ENCODE peak calls at places on chromosomes 4 and X, in five cellular contexts. W is foreskin keratinocyte; P is activated T-helper 1 cell treated with anti-CD3 and anti-CD28 coated beads, Interleukin-12 subunit alpha, Interleukin-12 subunit beta, Interleukin-2, Interleukin-4 antibody, amounts not matched to agents 30 ng/mL and 10 ng/mL and 1 ng/mL, durations not matched to agents 14 hours and 24 hours and 36 hours; X is T-helper 1 cell; Q is COLO829. S is an unnamed sample.

GRCh38 chr4:147842573-147842972 is 110.7 kb downstream of the ARHGAP10 start:
- DNase-seq in W (peak), X (no peak), Q (no peak), P (no peak), S (no peak)

GRCh38 chr4:174389439-174389838 is 105.7 kb downstream of the CEP44 start:
- DNase-seq in P (no peak), W (peak), Q (no peak), X (no peak), S (no peak)

GRCh38 chr4:42150653-42151567 is 1.5 kb downstream of the BEND4 start:
- DNase-seq in Q (no peak), X (no peak), W (peak), P (no peak), S (no peak)

GRCh38 chr4:184884863-184885262 is 59.1 kb upstream of the ACSL1 start:
- DNase-seq in Q (no peak), X (no peak), W (no peak), P (no peak), S (no peak)

GRCh38 chrX:21004835-21005234 is 369.4 kb upstream of the CNKSR2 start:
- DNase-seq in Q (peak), W (peak), X (no peak), P (no peak), S (peak)

GRCh38 chr4:6200011-6200921 is at the start of gene JAKMIP1:
- DNase-seq in X (peak), P (peak), Q (peak), W (no peak), S (no peak)

GRCh38 chr4:78057135-78057599 is at the start of gene FRAS1:
- DNase-seq in P (no peak), X (no peak), Q (no peak), W (no peak), S (no peak)

GRCh38 chrX:69988955-69989394 is 60.8 kb downstream of the AWAT2 start:
- DNase-seq in W (no peak), X (no peak), Q (no peak), P (no peak), S (peak)

GRCh38 chr4:128347175-128347868 is 59.7 kb upstream of the PGRMC2 start:
- DNase-seq in W (no peak), Q (no peak), X (no peak), P (no peak), S (peak)

GRCh38 chr4:110877728-110878382 is 255.0 kb upstream of the PITX2 start:
- DNase-seq in P (no peak), W (no peak), Q (no peak), X (no peak), S (peak)

GRCh38 chrX:40082447-40083119 is 15.2 kb downstream of the BCOR start:
- DNase-seq in Q (no peak), W (no peak), X (no peak), P (no peak), S (no peak)

GRCh38 chr4:845233-845835 is 19.4 kb upstream of the CPLX1 start:
- DNase-seq in Q (no peak), X (no peak), W (no peak), P (no peak), S (no peak)

GRCh38 chr4:156255205-156255604 is 301.5 kb upstream of the CTSO start:
- DNase-seq in P (no peak), X (no peak), Q (no peak), W (no peak), S (no peak)

GRCh38 chrX:13698432-13698831 is 9.5 kb downstream of the RAB9A start:
- DNase-seq in X (no peak), Q (no peak), P (no peak), W (no peak), S (no peak)

GRCh38 chr4:105461221-105462041 is 12.4 kb downstream of the PPA2 start:
- DNase-seq in X (no peak), P (no peak), W (no peak), Q (no peak), S (peak)

GRCh38 chr4:38210396-38211114 is 250.4 kb downstream of the PTTG2 start:
- DNase-seq in P (no peak), Q (no peak), X (no peak), W (no peak), S (no peak)

GRCh38 chr4:85763207-85763606 is 288.3 kb downstream of the ARHGAP24 start:
- DNase-seq in P (no peak), Q (no peak), X (no peak), W (no peak), S (no peak)

GRCh38 chr4:108168672-108169562 is at the start of gene LEF1:
- DNase-seq in P (peak), W (peak), X (no peak), Q (peak), S (peak)

GRCh38 chr4:76059750-76060149 is 14.8 kb upstream of the ART3 start:
- DNase-seq in W (peak), X (no peak), Q (peak), P (no peak), S (peak)

GRCh38 chr4:40055873-40056721 is 553 bp upstream of the N4BP2 start:
- DNase-seq in X (peak), P (peak), W (peak), Q (peak), S (peak)

GRCh38 chrX:55582447-55582846 is 40.8 kb upstream of the FOXR2 start:
- DNase-seq in W (no peak), P (no peak), Q (no peak), X (no peak), S (no peak)

GRCh38 chrX:140346711-140347110 is 158.2 kb downstream of the SOX3 start:
- DNase-seq in P (no peak), Q (no peak), X (no peak), W (peak), S (no peak)

GRCh38 chr4:71711044-71711984 is 72.6 kb downstream of the GC start:
- DNase-seq in X (no peak), W (no peak), Q (no peak), P (no peak), S (no peak)

GRCh38 chr4:71184195-71184781 is 154.5 kb upstream of the SLC4A4 start:
- DNase-seq in X (no peak), W (no peak), P (no peak), Q (peak), S (peak)

GRCh38 chrX:68843992-68844391 is 15.2 kb downstream of the EFNB1 start:
- DNase-seq in Q (no peak), W (peak), X (no peak), P (no peak), S (peak)

GRCh38 chr4:16693641-16694040 is 204.8 kb downstream of the LDB2 start:
- DNase-seq in Q (no peak), X (no peak), P (no peak), W (no peak), S (no peak)

GRCh38 chr4:98496446-98496845 is 162.0 kb downstream of the TSPAN5 start:
- DNase-seq in P (no peak), Q (no peak), X (no peak), W (no peak), S (no peak)

GRCh38 chr4:165294907-165295306 is 32.6 kb upstream of the MSMO1 start:
- DNase-seq in Q (no peak), W (no peak), P (no peak), X (no peak), S (no peak)

S was measured in MCF 10A.